ENCODE peak calls at places on chromosomes 6 and 20, in four cellular contexts. B is psoas muscle, I is ovary, C is uterus. Q is an unnamed sample.

GRCh38 chr6:32883789-32884188 is 29.8 kb downstream of the PSMB9 start:
- DNase-seq in C (peak; percentile 36), B (peak; percentile 58), I (no peak), Q (peak; percentile 73)

GRCh38 chr6:162099685-162100084 is 627.9 kb downstream of the PRKN start:
- DNase-seq in I (no peak), C (no peak), B (no peak), Q (no peak)

GRCh38 chr6:109662192-109662591 is 28.8 kb downstream of the AK9 start:
- DNase-seq in I (no peak), C (no peak), B (no peak), Q (no peak)

GRCh38 chr6:81753709-81754678 is 1.5 kb upstream of the TENT5A start:
- DNase-seq in I (peak; percentile 91), B (peak; percentile 92), C (peak; percentile 86), Q (peak; percentile 95)

GRCh38 chr6:33718713-33719112 is 7.2 kb upstream of the UQCC2 start:
- DNase-seq in I (no peak), C (no peak), B (no peak), Q (no peak)

GRCh38 chr6:3247255-3248146 is 11.2 kb upstream of the PSMG4 start:
- DNase-seq in B (no peak), C (peak; percentile 78), I (peak; percentile 80), Q (peak; percentile 80)

GRCh38 chr6:90226257-90226656 is 70.4 kb downstream of the BACH2 start:
- DNase-seq in I (no peak), B (no peak), C (no peak), Q (no peak)

GRCh38 chr6:43974643-43975235 is 152.5 kb downstream of the MRPL14 start:
- DNase-seq in C (no peak), B (no peak), I (no peak), Q (no peak)

GRCh38 chr20:41169184-41169690 is 31.9 kb downstream of the PLCG1 start:
- DNase-seq in B (peak; percentile 28), I (peak; percentile 21), C (peak; percentile 14), Q (peak; percentile 42)

GRCh38 chr6:163501022-163501421 is 86.5 kb downstream of the QKI start:
- DNase-seq in C (no peak), I (no peak), B (no peak), Q (peak; percentile 70)

GRCh38 chr20:1185316-1185741 is 548 bp upstream of the TMEM74B start:
- DNase-seq in I (no peak), C (no peak), B (no peak), Q (no peak)

GRCh38 chr6:50661636-50662035 is 51.7 kb upstream of the TFAP2D start:
- DNase-seq in I (no peak), B (no peak), C (no peak), Q (no peak)

GRCh38 chr20:1334761-1335160 is 5.8 kb upstream of the SDCBP2 start:
- DNase-seq in I (no peak), C (no peak), B (no peak), Q (no peak)

GRCh38 chr20:63006611-63007471 is at the start of gene BHLHE23:
- DNase-seq in B (no peak), I (no peak), C (no peak), Q (peak; percentile 50)

GRCh38 chr6:170147056-170147787 is 143.7 kb downstream of the DLL1 start:
- DNase-seq in B (peak; percentile 70), I (peak; percentile 51), C (no peak), Q (no peak)

GRCh38 chr20:60143450-60143849 is 185.2 kb downstream of the CDH26 start:
- DNase-seq in B (no peak), C (no peak), I (no peak), Q (no peak)

GRCh38 chr6:4030672-4031071 is 48.3 kb downstream of the FAM217A start:
- DNase-seq in C (no peak), B (no peak), I (no peak), Q (no peak)

GRCh38 chr20:47546184-47547033 is 44.7 kb downstream of the NCOA3 start:
- DNase-seq in I (no peak), B (no peak), C (no peak), Q (no peak)

GRCh38 chr20:58377017-58377416 is 12.0 kb upstream of the VAPB start:
- DNase-seq in I (no peak), B (no peak), C (no peak), Q (no peak)

GRCh38 chr6:36722365-36722764 is 24.7 kb downstream of the RAB44 start:
- DNase-seq in B (no peak), I (no peak), C (no peak), Q (no peak)

GRCh38 chr6:123503619-123504018 is 133.1 kb downstream of the TRDN start:
- DNase-seq in I (no peak), C (no peak), B (no peak), Q (no peak)

GRCh38 chr6:85449388-85449817 is 480 bp upstream of the NT5E start:
- DNase-seq in C (peak; percentile 62), B (no peak), I (no peak), Q (peak; percentile 35)

GRCh38 chr6:39362487-39362865 is 40.0 kb upstream of the KCNK16 start:
- DNase-seq in B (no peak), C (no peak), I (no peak), Q (no peak)

GRCh38 chr6:77322604-77323003 is 140.7 kb downstream of the HTR1B start:
- DNase-seq in C (no peak), B (no peak), I (no peak), Q (no peak)

GRCh38 chr20:7161690-7162089 is 394.2 kb downstream of the BMP2 start:
- DNase-seq in C (no peak), I (no peak), B (no peak), Q (no peak)

GRCh38 chr20:64055893-64056638 is 6.6 kb upstream of the SOX18 start:
- DNase-seq in C (peak; percentile 66), B (peak; percentile 75), I (no peak), Q (peak; percentile 92)

GRCh38 chr6:88584581-88584980 is 378.8 kb downstream of the RNGTT start:
- DNase-seq in B (no peak), I (no peak), C (no peak), Q (no peak)

GRCh38 chr20:46172961-46173536 is 54.9 kb downstream of the CD40 start:
- DNase-seq in C (no peak), I (no peak), B (no peak), Q (no peak)
- H3K27me3 ChIP-seq in C (peaks cover 18% of the 10 kb centered on the region), I (no peaks in the 10 kb centered on the region), B (peaks cover 59% of the 10 kb centered on the region), Q (no peaks in the 10 kb centered on the region)

DNA sequence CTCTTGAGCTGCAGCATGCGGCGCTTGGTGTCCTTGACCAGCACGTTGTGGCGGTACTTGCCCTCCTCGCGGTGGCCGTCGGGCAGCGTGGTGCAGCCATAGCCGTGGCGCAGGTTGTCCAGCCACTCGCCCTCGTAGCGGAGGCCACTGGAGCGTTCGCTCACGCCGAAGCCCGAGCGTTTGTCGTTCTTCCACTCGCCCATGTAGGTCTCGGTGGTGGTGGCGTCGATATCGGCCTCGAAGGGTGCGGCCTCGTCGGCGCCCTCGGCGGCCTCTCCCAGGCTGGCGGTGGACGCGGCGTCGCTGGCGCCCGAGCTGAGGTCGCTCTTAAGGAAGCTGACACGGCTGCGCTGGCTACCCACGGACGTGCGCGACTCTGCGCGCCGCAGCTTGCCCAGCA is 27.3 kb downstream of the JPH2 start:
- DNase-seq in I (no peak), B (no peak), C (no peak), Q (peak; percentile 39)
- H3K27me3 ChIP-seq in I (no peaks in the 10 kb centered on the region), B (peaks cover 5% of the 10 kb centered on the region), C (no peaks in the 10 kb centered on the region), Q (no peaks in the 10 kb centered on the region)

GRCh38 chr20:44426879-44427785 is 48.5 kb upstream of the TTPAL start:
- DNase-seq in I (no peak), B (no peak), C (no peak), Q (no peak)

GRCh38 chr20:44428174-44429016 is 47.3 kb upstream of the TTPAL start:
- DNase-seq in B (no peak), I (no peak), C (no peak), Q (no peak)

GRCh38 chr20:44429419-44430269 is 46.0 kb upstream of the TTPAL start:
- DNase-seq in I (no peak), C (no peak), B (no peak), Q (no peak)

GRCh38 chr20:44429017-44429339 is 46.7 kb upstream of the TTPAL start:
- DNase-seq in I (no peak), C (no peak), B (no peak), Q (no peak)

GRCh38 chr20:44427804-44428173 is 47.9 kb upstream of the TTPAL start:
- DNase-seq in I (no peak), C (no peak), B (no peak), Q (no peak)
- H3K27me3 ChIP-seq in I (no peaks in the 10 kb centered on the region), C (peaks cover 3% of the 10 kb centered on the region), B (peaks cover 17% of the 10 kb centered on the region), Q (no peaks in the 10 kb centered on the region)

GRCh38 chr6:131764350-131764749 is 43.5 kb upstream of the ENPP1 start:
- DNase-seq in I (no peak), B (no peak), C (no peak), Q (no peak)

GRCh38 chr6:131761762-131762067 is 46.1 kb upstream of the ENPP1 start:
- DNase-seq in I (no peak), B (no peak), C (no peak), Q (no peak)

GRCh38 chr6:131763749-131764148 is 44.1 kb upstream of the ENPP1 start:
- DNase-seq in B (no peak), C (no peak), I (no peak), Q (no peak)

GRCh38 chr6:131761061-131761761 is 46.6 kb upstream of the ENPP1 start:
- DNase-seq in I (no peak), C (no peak), B (no peak), Q (no peak)

GRCh38 chr6:131762984-131763383 is 44.8 kb upstream of the ENPP1 start:
- DNase-seq in C (no peak), I (no peak), B (no peak), Q (no peak)
- H3K27me3 ChIP-seq in C (no peaks in the 10 kb centered on the region), I (no peaks in the 10 kb centered on the region), B (no peaks in the 10 kb centered on the region), Q (no peaks in the 10 kb centered on the region)

GRCh38 chr6:112086744-112087135 is 542 bp downstream of the TUBE1 start:
- DNase-seq in B (no peak), I (no peak), C (no peak), Q (no peak)
- H3K27me3 ChIP-seq in B (no peaks in the 10 kb centered on the region), I (no peaks in the 10 kb centered on the region), C (no peaks in the 10 kb centered on the region), Q (no peaks in the 10 kb centered on the region)

Q was measured in right cardiac atrium.